ENCODE peak calls at places on chromosome 4, in six cellular contexts. M, I, A, O, G and J are unnamed samples.

GRCh38 chr4:85774000-85774399 is 299.1 kb downstream of the ARHGAP24 start:
- DNase-seq in G (no peak), I (no peak), A (no peak), M (no peak), O (no peak), J (no peak)

GRCh38 chr4:155543126-155543765 is 123.4 kb upstream of the GUCY1A1 start:
- DNase-seq in I (no peak), M (no peak), A (no peak), G (no peak), O (no peak), J (no peak)

GRCh38 chr4:33998204-33998603 is 2246.1 kb downstream of the ARAP2 start:
- DNase-seq in I (no peak), G (no peak), M (no peak), A (no peak), O (no peak), J (no peak)

GRCh38 chr4:66178901-66179300 is 508.6 kb upstream of the EPHA5 start:
- DNase-seq in G (no peak), O (no peak), M (no peak), I (no peak), A (no peak), J (no peak)

GRCh38 chr4:87029356-87029755 is 94.5 kb downstream of the AFF1 start:
- DNase-seq in O (no peak), G (no peak), A (no peak), M (no peak), I (no peak), J (no peak)

GRCh38 chr4:26992657-26993361 is 132.2 kb downstream of the STIM2 start:
- DNase-seq in O (peak), G (peak), I (no peak), A (no peak), M (no peak), J (no peak)

GRCh38 chr4:1516881-1517480 is 110.7 kb upstream of the NKX1-1 start:
- DNase-seq in I (no peak), O (no peak), M (no peak), G (no peak), A (peak), J (no peak)

GRCh38 chr4:7328913-7329638 is 105.7 kb downstream of the PSAPL1 start:
- DNase-seq in O (peak), G (peak), M (no peak), A (peak), I (no peak), J (no peak)